ENCODE peak calls at places on chromosomes 13 and 19, in seven cellular contexts. One of them, this sample, is unnamed.
A peak's percentile ranks its signal among the peaks of the same experiment; 100 is the strongest.

GRCh38 chr13:36571444-36571843 is 102.4 kb upstream of the SERTM1 start:
- DNase-seq in GM12878: no peak
- DNase-seq in K562: no peak
- DNase-seq in GM12892: no peak
- DNase-seq in HepG2: no peak
- DNase-seq in SK-N-SH: no peak
- DNase-seq in H1: no peak
- DNase-seq in this sample: no peak

GRCh38 chr19:13930402-13930801 is 7.8 kb downstream of the PODNL1 start:
- DNase-seq in GM12892: no peak
- DNase-seq in H1: no peak
- DNase-seq in GM12878: no peak
- DNase-seq in SK-N-SH: peak; percentile 33
- DNase-seq in K562: no peak
- DNase-seq in HepG2: no peak
- DNase-seq in this sample: no peak

GRCh38 chr13:67091603-67092002 is 138.5 kb downstream of the PCDH9 start:
- DNase-seq in GM12892: no peak
- DNase-seq in HepG2: no peak
- DNase-seq in K562: no peak
- DNase-seq in SK-N-SH: no peak
- DNase-seq in H1: no peak
- DNase-seq in GM12878: no peak
- DNase-seq in this sample: no peak

GRCh38 chr19:8569066-8569761 is 8.0 kb downstream of the MYO1F start:
- DNase-seq in GM12878: peak; percentile 63
- DNase-seq in H1: no peak
- DNase-seq in K562: peak; percentile 76
- DNase-seq in SK-N-SH: no peak
- DNase-seq in GM12892: peak; percentile 70
- DNase-seq in HepG2: no peak
- DNase-seq in this sample: peak; percentile 84

GRCh38 chr13:39823063-39823713 is 167.7 kb downstream of the COG6 start:
- DNase-seq in HepG2: no peak
- DNase-seq in H1: no peak
- DNase-seq in K562: no peak
- DNase-seq in GM12892: no peak
- DNase-seq in GM12878: no peak
- DNase-seq in SK-N-SH: no peak
- DNase-seq in this sample: no peak

GRCh38 chr19:50522881-50523280 is 9.2 kb upstream of the ASPDH start:
- DNase-seq in HepG2: no peak
- DNase-seq in K562: no peak
- DNase-seq in GM12892: no peak
- DNase-seq in SK-N-SH: no peak
- DNase-seq in H1: no peak
- DNase-seq in GM12878: no peak
- DNase-seq in this sample: no peak

GRCh38 chr13:39688699-39689405 is 33.4 kb downstream of the COG6 start:
- DNase-seq in SK-N-SH: no peak
- DNase-seq in K562: no peak
- DNase-seq in GM12878: peak; percentile 9
- DNase-seq in GM12892: no peak
- DNase-seq in HepG2: no peak
- DNase-seq in H1: no peak
- DNase-seq in this sample: no peak

GRCh38 chr19:35446194-35446593 is 1.9 kb upstream of the FFAR2 start:
- DNase-seq in GM12892: no peak
- DNase-seq in H1: no peak
- DNase-seq in K562: no peak
- DNase-seq in GM12878: no peak
- DNase-seq in SK-N-SH: no peak
- DNase-seq in HepG2: no peak
- DNase-seq in this sample: no peak

GRCh38 chr19:2380567-2380966 is 20.5 kb downstream of the TMPRSS9 start:
- DNase-seq in K562: no peak
- DNase-seq in GM12878: no peak
- DNase-seq in H1: no peak
- DNase-seq in HepG2: no peak
- DNase-seq in SK-N-SH: no peak
- DNase-seq in GM12892: no peak
- DNase-seq in this sample: no peak

GRCh38 chr19:51570962-51571575 is at the start of gene ZNF175:
- DNase-seq in K562: peak; percentile 83
- DNase-seq in GM12892: peak; percentile 37
- DNase-seq in SK-N-SH: peak; percentile 75
- DNase-seq in HepG2: peak; percentile 86
- DNase-seq in H1: peak; percentile 91
- DNase-seq in GM12878: peak; percentile 97
- DNase-seq in this sample: no peak

GRCh38 chr19:51571599-51571998 is 516 bp downstream of the ZNF175 start:
- DNase-seq in HepG2: no peak
- DNase-seq in GM12878: no peak
- DNase-seq in K562: no peak
- DNase-seq in GM12892: no peak
- DNase-seq in SK-N-SH: peak; percentile 20
- DNase-seq in H1: no peak
- DNase-seq in this sample: no peak

GRCh38 chr19:51572908-51573307 is 1.8 kb downstream of the ZNF175 start:
- DNase-seq in GM12892: no peak
- DNase-seq in SK-N-SH: no peak
- DNase-seq in HepG2: no peak
- DNase-seq in K562: no peak
- DNase-seq in H1: no peak
- DNase-seq in GM12878: no peak
- DNase-seq in this sample: no peak

GRCh38 chr19:51572415-51572814 is 1.3 kb downstream of the ZNF175 start:
- DNase-seq in K562: peak; percentile 74
- DNase-seq in GM12878: no peak
- DNase-seq in HepG2: no peak
- DNase-seq in GM12892: no peak
- DNase-seq in SK-N-SH: no peak
- DNase-seq in H1: no peak
- DNase-seq in this sample: no peak

GRCh38 chr19:51573331-51573730 is 2.2 kb downstream of the ZNF175 start:
- DNase-seq in SK-N-SH: no peak
- DNase-seq in GM12892: no peak
- DNase-seq in H1: no peak
- DNase-seq in HepG2: no peak
- DNase-seq in K562: peak; percentile 37
- DNase-seq in GM12878: no peak
- DNase-seq in this sample: no peak
- TF ChIP-seq TAF1 in SK-N-SH: no peak
- TF ChIP-seq TAF1 in GM12892: no peak
- TF ChIP-seq TAF1 in H1: no peak
- TF ChIP-seq TAF1 in HepG2: no peak
- TF ChIP-seq TAF1 in K562: no peak
- TF ChIP-seq TAF1 in GM12878: no peak
- TF ChIP-seq TAF1 in this sample: no peak

GRCh38 chr13:84431646-84432045 is 549.4 kb upstream of the SLITRK1 start:
- DNase-seq in H1: no peak
- DNase-seq in SK-N-SH: no peak
- DNase-seq in GM12892: no peak
- DNase-seq in K562: no peak
- DNase-seq in HepG2: no peak
- DNase-seq in GM12878: no peak
- DNase-seq in this sample: no peak
- TF ChIP-seq TAF1 in H1: no peak
- TF ChIP-seq TAF1 in SK-N-SH: no peak
- TF ChIP-seq TAF1 in GM12892: no peak
- TF ChIP-seq TAF1 in K562: no peak
- TF ChIP-seq TAF1 in HepG2: no peak
- TF ChIP-seq TAF1 in GM12878: no peak
- TF ChIP-seq TAF1 in this sample: no peak

DNA sequence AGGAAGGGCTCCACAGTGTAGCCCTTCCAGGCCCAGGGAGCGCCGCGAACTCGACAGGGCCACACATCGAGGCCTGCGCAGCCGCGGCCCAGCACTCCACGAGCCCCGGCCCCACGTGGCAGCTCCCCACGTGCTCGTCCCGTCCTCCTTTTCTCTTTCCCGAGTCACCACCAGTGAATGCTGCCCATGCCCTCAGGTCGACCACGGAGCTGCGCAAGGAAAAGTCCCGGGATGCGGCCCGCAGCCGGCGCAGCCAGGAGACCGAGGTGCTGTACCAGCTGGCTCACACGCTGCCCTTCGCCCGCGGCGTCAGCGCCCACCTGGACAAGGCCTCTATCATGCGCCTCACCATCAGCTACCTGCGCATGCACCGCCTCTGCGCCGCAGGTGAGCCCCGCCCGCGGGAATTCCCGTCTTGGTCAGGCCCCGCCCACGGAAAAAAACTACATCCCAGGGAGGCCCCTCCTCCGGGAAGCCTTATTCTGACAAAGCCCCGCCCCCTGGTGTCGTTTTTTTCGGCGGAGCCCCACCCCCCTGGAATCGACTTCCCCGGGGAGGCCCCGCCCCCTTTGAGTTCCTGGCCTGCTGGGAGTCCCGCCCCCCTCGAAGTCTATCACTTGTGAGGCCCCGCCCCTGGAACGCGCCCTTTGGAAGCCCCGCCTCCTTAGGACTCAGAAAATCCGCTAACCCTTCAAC is 7.0 kb downstream of the HIF3A start:
- DNase-seq in SK-N-SH: peak; percentile 82
- DNase-seq in HepG2: no peak
- DNase-seq in GM12892: no peak
- DNase-seq in K562: peak; percentile 84
- DNase-seq in GM12878: no peak
- DNase-seq in H1: peak; percentile 94
- DNase-seq in this sample: no peak
- TF ChIP-seq TAF1 in SK-N-SH: no peak
- TF ChIP-seq TAF1 in HepG2: no peak
- TF ChIP-seq TAF1 in GM12892: no peak
- TF ChIP-seq TAF1 in K562: no peak
- TF ChIP-seq TAF1 in GM12878: no peak
- TF ChIP-seq TAF1 in H1: peak; percentile 49
- TF ChIP-seq TAF1 in this sample: no peak

DNA sequence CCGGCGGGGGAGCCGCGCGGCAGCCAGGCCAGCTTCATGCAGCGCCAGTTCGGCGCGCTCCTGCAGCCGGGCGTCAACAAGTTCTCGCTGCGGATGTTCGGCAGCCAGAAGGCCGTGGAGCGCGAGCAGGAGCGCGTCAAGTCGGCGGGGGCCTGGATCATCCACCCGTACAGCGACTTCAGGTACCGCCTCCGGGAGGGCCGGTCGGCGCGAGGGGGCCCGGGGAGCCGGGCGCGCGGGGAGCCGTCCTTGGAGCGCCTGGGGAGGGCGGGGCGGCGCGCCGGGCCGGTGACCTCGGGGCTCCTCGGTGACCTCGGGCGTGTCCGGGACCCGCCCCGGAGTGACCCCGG is 690 bp downstream of the HCN2 start:
- DNase-seq in GM12892: no peak
- DNase-seq in K562: no peak
- DNase-seq in HepG2: no peak
- DNase-seq in SK-N-SH: peak; percentile 68
- DNase-seq in H1: no peak
- DNase-seq in GM12878: no peak
- DNase-seq in this sample: no peak
- TF ChIP-seq TAF1 in GM12892: no peak
- TF ChIP-seq TAF1 in K562: no peak
- TF ChIP-seq TAF1 in HepG2: no peak
- TF ChIP-seq TAF1 in SK-N-SH: no peak
- TF ChIP-seq TAF1 in H1: no peak
- TF ChIP-seq TAF1 in GM12878: no peak
- TF ChIP-seq TAF1 in this sample: no peak

GRCh38 chr13:27621366-27622101 is at the start of gene POLR1D:
- DNase-seq in GM12892: peak; percentile 67
- DNase-seq in HepG2: peak; percentile 77
- DNase-seq in K562: peak; percentile 86
- DNase-seq in GM12878: peak; percentile 41
- DNase-seq in H1: peak; percentile 63
- DNase-seq in SK-N-SH: peak; percentile 91
- DNase-seq in this sample: peak; percentile 71

GRCh38 chr13:27622102-27622820 is 569 bp downstream of the POLR1D start:
- DNase-seq in GM12878: no peak
- DNase-seq in GM12892: peak; percentile 4
- DNase-seq in SK-N-SH: peak; percentile 11
- DNase-seq in HepG2: peak; percentile 8
- DNase-seq in H1: no peak
- DNase-seq in K562: no peak
- DNase-seq in this sample: no peak

GRCh38 chr13:27619711-27620376 is 485 bp downstream of the LNX2 start:
- DNase-seq in HepG2: peak; percentile 7
- DNase-seq in GM12878: no peak
- DNase-seq in H1: no peak
- DNase-seq in SK-N-SH: peak; percentile 70
- DNase-seq in GM12892: peak; percentile 33
- DNase-seq in K562: peak; percentile 22
- DNase-seq in this sample: peak; percentile 37

GRCh38 chr13:27620377-27621115 is at the start of gene LNX2:
- DNase-seq in GM12892: peak; percentile 86
- DNase-seq in H1: peak; percentile 88
- DNase-seq in HepG2: peak; percentile 91
- DNase-seq in GM12878: peak; percentile 80
- DNase-seq in SK-N-SH: peak; percentile 98
- DNase-seq in K562: peak; percentile 96
- DNase-seq in this sample: peak; percentile 90

DNA sequence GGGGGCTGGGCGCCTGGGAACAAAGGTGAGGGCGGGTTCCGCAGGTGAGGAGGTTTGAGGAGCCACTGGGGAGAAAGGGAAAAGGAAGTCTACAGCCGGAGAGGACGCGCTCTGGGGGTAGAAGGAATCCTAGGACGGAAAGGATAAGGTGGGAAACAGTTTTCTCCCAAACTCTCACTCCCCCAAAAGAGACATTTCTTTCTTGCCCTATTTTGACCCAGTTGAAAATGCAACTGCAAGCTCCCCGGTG is 651 bp upstream of the POLR1D start:
- DNase-seq in SK-N-SH: no peak
- DNase-seq in HepG2: no peak
- DNase-seq in GM12878: no peak
- DNase-seq in GM12892: no peak
- DNase-seq in K562: no peak
- DNase-seq in H1: no peak
- DNase-seq in this sample: no peak
- TF ChIP-seq TAF1 in SK-N-SH: no peak
- TF ChIP-seq TAF1 in HepG2: no peak
- TF ChIP-seq TAF1 in GM12878: no peak
- TF ChIP-seq TAF1 in GM12892: no peak
- TF ChIP-seq TAF1 in K562: no peak
- TF ChIP-seq TAF1 in H1: peak; percentile 13
- TF ChIP-seq TAF1 in this sample: no peak

GRCh38 chr13:76812971-76813691 is 73.1 kb downstream of the KCTD12 start:
- DNase-seq in K562: no peak
- DNase-seq in H1: no peak
- DNase-seq in GM12892: no peak
- DNase-seq in GM12878: no peak
- DNase-seq in SK-N-SH: no peak
- DNase-seq in HepG2: no peak
- DNase-seq in this sample: no peak
- TF ChIP-seq TAF1 in K562: no peak
- TF ChIP-seq TAF1 in H1: no peak
- TF ChIP-seq TAF1 in GM12892: no peak
- TF ChIP-seq TAF1 in GM12878: no peak
- TF ChIP-seq TAF1 in SK-N-SH: no peak
- TF ChIP-seq TAF1 in HepG2: no peak
- TF ChIP-seq TAF1 in this sample: no peak

GRCh38 chr13:48644951-48645350 is 8.8 kb upstream of the CYSLTR2 start:
- DNase-seq in K562: no peak
- DNase-seq in HepG2: no peak
- DNase-seq in GM12878: no peak
- DNase-seq in H1: no peak
- DNase-seq in GM12892: no peak
- DNase-seq in SK-N-SH: no peak
- DNase-seq in this sample: no peak
- TF ChIP-seq TAF1 in K562: no peak
- TF ChIP-seq TAF1 in HepG2: no peak
- TF ChIP-seq TAF1 in GM12878: no peak
- TF ChIP-seq TAF1 in H1: no peak
- TF ChIP-seq TAF1 in GM12892: no peak
- TF ChIP-seq TAF1 in SK-N-SH: no peak
- TF ChIP-seq TAF1 in this sample: no peak

GRCh38 chr19:7515471-7516226 is at the start of gene ZNF358:
- DNase-seq in GM12892: peak; percentile 83
- DNase-seq in GM12878: no peak
- DNase-seq in H1: no peak
- DNase-seq in HepG2: peak; percentile 31
- DNase-seq in K562: peak; percentile 88
- DNase-seq in SK-N-SH: peak; percentile 98
- DNase-seq in this sample: peak; percentile 92
- TF ChIP-seq TAF1 in GM12892: no peak
- TF ChIP-seq TAF1 in GM12878: no peak
- TF ChIP-seq TAF1 in H1: peak; percentile 78
- TF ChIP-seq TAF1 in HepG2: peak; percentile 39
- TF ChIP-seq TAF1 in K562: no peak
- TF ChIP-seq TAF1 in SK-N-SH: no peak
- TF ChIP-seq TAF1 in this sample: no peak

This sample was measured in GM12891.